ENCODE peak calls at places on chromosomes 4 and X, in five cellular contexts. I, E, Y, N and M are unnamed samples.

GRCh38 chr4:20317424-20317985 is 65.8 kb downstream of the SLIT2 start:
- DNase-seq in I (no peak), N (no peak), E (no peak), Y (no peak), M (no peak)

GRCh38 chrX:11628399-11628798 is 37.3 kb downstream of the ARHGAP6 start:
- DNase-seq in E (no peak), Y (no peak), N (no peak), I (no peak), M (no peak)

GRCh38 chrX:14014526-14014925 is 15.2 kb downstream of the GEMIN8 start:
- DNase-seq in E (no peak), I (no peak), N (no peak), Y (no peak), M (no peak)

GRCh38 chr4:85498068-85498733 is 23.3 kb downstream of the ARHGAP24 start:
- DNase-seq in E (no peak), Y (no peak), N (peak), I (no peak), M (peak)

GRCh38 chr4:84050014-84050413 is 449.1 kb downstream of the NKX6-1 start:
- DNase-seq in Y (no peak), I (no peak), N (no peak), E (no peak), M (no peak)

GRCh38 chr4:59535541-59535940 is 1664.6 kb upstream of the ADGRL3 start:
- DNase-seq in Y (no peak), I (no peak), N (no peak), E (no peak), M (no peak)

GRCh38 chr4:69710580-69710979 is 49.8 kb downstream of the SULT1B1 start:
- DNase-seq in Y (no peak), N (no peak), E (no peak), I (no peak), M (no peak)

GRCh38 chr4:163536101-163536500 is 41.6 kb downstream of the TMA16 start:
- DNase-seq in Y (no peak), E (no peak), N (no peak), I (no peak), M (no peak)

GRCh38 chr4:35138449-35138848 is 1105.9 kb downstream of the ARAP2 start:
- DNase-seq in E (no peak), N (no peak), Y (no peak), I (no peak), M (no peak)

GRCh38 chrX:45801554-45801953 is 600.9 kb upstream of the DIPK2B start:
- DNase-seq in N (no peak), E (peak), Y (no peak), I (no peak), M (no peak)

GRCh38 chr4:76706581-76706980 is 191.4 kb downstream of the SOWAHB start:
- DNase-seq in I (peak), Y (no peak), E (no peak), N (no peak), M (no peak)

GRCh38 chr4:98994474-98995182 is 893 bp upstream of the METAP1 start:
- DNase-seq in I (peak), Y (no peak), E (no peak), N (no peak), M (peak)

GRCh38 chrX:130702867-130703707 is 199.9 kb downstream of the ENOX2 start:
- DNase-seq in I (peak), Y (no peak), N (no peak), E (no peak), M (no peak)

GRCh38 chr4:113591982-113592381 is 169.6 kb downstream of the CAMK2D start:
- DNase-seq in I (no peak), N (no peak), E (no peak), Y (no peak), M (no peak)

GRCh38 chr4:78776031-78776728 is at the start of gene BMP2K:
- DNase-seq in E (peak), I (peak), N (no peak), Y (peak), M (peak)

GRCh38 chr4:8904666-8905065 is 33.0 kb upstream of the HMX1 start:
- DNase-seq in I (no peak), N (no peak), E (no peak), Y (no peak), M (no peak)

GRCh38 chr4:31054295-31054694 is 334.1 kb downstream of the PCDH7 start:
- DNase-seq in E (no peak), Y (no peak), N (no peak), I (no peak), M (no peak)

GRCh38 chrX:140050906-140051305 is 85.6 kb upstream of the CXorf66 start:
- DNase-seq in I (no peak), N (no peak), Y (no peak), E (no peak), M (no peak)

GRCh38 chr4:121791481-121791880 is 9.6 kb upstream of the EXOSC9 start:
- DNase-seq in E (no peak), I (no peak), N (no peak), Y (no peak), M (no peak)

GRCh38 chr4:5206391-5206790 is 155.1 kb downstream of the STK32B start:
- DNase-seq in E (no peak), N (no peak), I (no peak), Y (no peak), M (no peak)

GRCh38 chr4:86892639-86892965 is 380 bp upstream of the C4orf36 start:
- DNase-seq in E (no peak), I (no peak), Y (no peak), N (no peak), M (no peak)

GRCh38 chr4:119040711-119041185 is 94.9 kb upstream of the MYOZ2 start:
- DNase-seq in N (no peak), I (no peak), E (no peak), Y (no peak), M (no peak)

GRCh38 chr4:41185614-41186609 is 28.4 kb downstream of the APBB2 start:
- DNase-seq in N (no peak), I (no peak), Y (no peak), E (no peak), M (no peak)

GRCh38 chr4:118175506-118175905 is 141.2 kb downstream of the NDST3 start:
- DNase-seq in E (no peak), Y (no peak), N (no peak), I (no peak), M (peak)

DNA sequence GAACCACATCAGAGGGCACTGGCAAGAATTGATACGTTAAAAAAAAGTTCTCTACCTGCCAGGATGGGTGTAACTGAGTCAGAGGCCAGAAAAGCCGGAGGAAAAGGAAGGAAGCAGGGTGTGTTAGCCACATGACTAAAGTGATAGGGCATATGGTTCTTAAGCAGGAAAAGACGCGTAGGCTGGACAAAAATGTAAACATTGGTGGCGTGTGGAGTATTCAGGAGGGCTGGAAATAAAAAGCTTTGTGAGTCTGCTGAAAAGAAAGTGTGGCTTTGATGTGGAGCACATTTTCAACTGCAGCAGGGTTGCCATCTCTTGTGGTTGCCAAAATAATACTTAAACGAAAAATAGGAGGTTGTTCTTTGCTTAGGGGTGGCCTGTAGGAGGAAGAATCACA is 186.5 kb upstream of the RPL34 start:
- DNase-seq in E (no peak), N (no peak), Y (no peak), I (no peak), M (no peak)
- TF ChIP-seq CTCF in E (no peak), N (no peak), Y (no peak), I (no peak), M (no peak)

GRCh38 chrX:30010471-30010870 is 204.9 kb upstream of the MAGEB2 start:
- DNase-seq in Y (no peak), I (no peak), E (no peak), N (no peak), M (no peak)
- TF ChIP-seq REST in Y (no peak), I (no peak), E (no peak), N (no peak), M (no peak)

GRCh38 chrX:112840382-112841113 is at the start of gene AMOT:
- DNase-seq in Y (peak), N (no peak), E (peak), I (peak), M (peak)
- TF ChIP-seq GABPA in Y (no peak), N (no peak), E (no peak), I (no peak), M (no peak)

DNA sequence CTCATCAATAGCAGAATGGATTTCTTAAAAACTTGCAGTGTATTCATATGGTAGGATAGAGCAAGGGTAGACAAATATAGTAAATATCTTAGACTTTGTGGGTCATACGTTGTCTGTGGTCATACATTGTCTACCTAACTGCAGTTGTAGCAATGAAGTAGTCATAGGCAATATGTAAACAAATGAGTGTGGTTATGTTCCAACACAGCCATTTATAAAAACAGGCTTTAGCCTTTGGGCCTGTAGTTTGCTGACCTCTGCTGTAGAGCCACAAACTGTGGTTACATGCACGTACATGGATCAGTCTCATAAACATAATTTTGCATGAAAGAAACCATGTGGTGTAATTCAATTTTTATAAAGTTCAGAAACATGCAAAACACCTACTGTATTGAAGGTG is 98.9 kb downstream of the LARP1B start:
- DNase-seq in E (no peak), N (no peak), Y (no peak), I (no peak), M (no peak)
- TF ChIP-seq CTCF in E (no peak), N (no peak), Y (no peak), I (peak), M (no peak)

GRCh38 chrX:68422478-68422877 is 10.8 kb downstream of the OPHN1 start:
- DNase-seq in N (no peak), I (no peak), Y (no peak), E (no peak), M (no peak)

GRCh38 chrX:68421651-68422050 is 11.6 kb downstream of the OPHN1 start:
- DNase-seq in Y (no peak), E (no peak), I (no peak), N (no peak), M (no peak)

GRCh38 chrX:68428431-68428830 is 4.9 kb downstream of the OPHN1 start:
- DNase-seq in N (no peak), E (no peak), I (no peak), Y (no peak), M (no peak)

GRCh38 chrX:68420559-68420958 is 12.7 kb downstream of the OPHN1 start:
- DNase-seq in I (no peak), Y (no peak), N (no peak), E (no peak), M (no peak)

DNA sequence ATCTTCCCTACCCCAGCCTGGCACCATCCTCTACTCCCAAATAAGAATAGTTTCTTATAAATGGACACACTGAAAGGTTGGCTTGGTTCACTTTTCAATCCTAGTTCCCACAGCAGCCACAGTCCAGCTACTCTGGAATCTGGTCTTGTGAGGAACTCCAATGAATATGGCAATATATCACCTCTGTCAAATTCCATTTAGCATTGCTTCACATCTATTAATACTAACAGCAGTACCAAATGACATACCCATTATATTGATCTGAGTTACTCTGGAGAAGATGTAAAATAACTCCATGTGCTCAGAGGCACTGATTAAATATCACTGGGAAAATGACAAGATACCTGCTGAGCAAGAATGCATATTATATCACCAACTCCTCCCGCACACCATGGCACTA is 8.6 kb downstream of the OPHN1 start:
- DNase-seq in I (no peak), Y (no peak), E (no peak), N (no peak), M (no peak)
- TF ChIP-seq REST in I (no peak), Y (no peak), E (no peak), N (no peak), M (no peak)

DNA sequence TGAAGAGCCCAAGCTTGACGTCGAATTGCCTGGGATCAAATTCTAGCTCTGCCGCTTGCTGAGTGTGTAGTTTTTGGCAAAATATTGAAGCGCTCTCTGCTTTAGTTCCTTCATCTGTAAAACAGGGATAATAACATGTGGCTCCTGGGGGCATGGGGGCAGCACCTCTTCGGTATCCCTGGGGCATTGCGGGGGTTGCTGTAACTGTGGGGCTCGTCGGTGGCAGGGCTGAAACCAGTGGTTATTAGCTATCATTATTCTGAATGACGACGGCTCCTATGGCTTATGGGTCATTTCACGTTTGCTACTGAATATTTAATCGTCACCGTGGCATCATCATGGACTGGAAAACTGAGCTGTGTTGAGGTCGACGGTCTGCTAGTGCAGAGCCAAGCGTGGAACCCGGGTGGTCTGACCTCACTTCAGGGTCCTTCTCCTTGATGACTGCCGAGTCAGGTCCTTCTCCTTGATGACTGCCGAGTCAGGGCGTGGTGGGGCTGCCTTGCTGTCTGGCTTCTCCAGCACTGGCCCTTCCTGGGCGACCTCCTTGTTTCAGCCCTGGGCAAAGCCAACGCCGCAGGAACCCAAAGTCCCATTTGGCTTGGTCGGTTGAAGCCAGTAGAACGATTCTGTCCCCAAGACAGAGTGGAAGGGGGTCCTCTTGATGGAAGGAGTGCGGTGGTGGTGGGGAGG is 41.1 kb downstream of the PSAPL1 start:
- DNase-seq in Y (no peak), I (no peak), E (peak), N (no peak), M (no peak)
- TF ChIP-seq GABPA in Y (no peak), I (no peak), E (no peak), N (no peak), M (no peak)

GRCh38 chrX:150161092-150161672 is 201.9 kb upstream of the MAMLD1 start:
- DNase-seq in Y (no peak), I (no peak), N (no peak), E (no peak), M (no peak)

GRCh38 chrX:150158554-150159332 is 204.4 kb upstream of the MAMLD1 start:
- DNase-seq in N (no peak), I (no peak), Y (no peak), E (peak), M (no peak)

GRCh38 chrX:150157291-150157690 is 205.8 kb upstream of the MAMLD1 start:
- DNase-seq in E (peak), N (no peak), Y (no peak), I (no peak), M (no peak)

GRCh38 chrX:150160656-150161055 is 202.5 kb upstream of the MAMLD1 start:
- DNase-seq in I (no peak), E (no peak), N (no peak), Y (no peak), M (no peak)

GRCh38 chrX:150159537-150159936 is 203.6 kb upstream of the MAMLD1 start:
- DNase-seq in I (no peak), Y (no peak), N (no peak), E (no peak), M (no peak)
- TF ChIP-seq CTCF in I (no peak), Y (no peak), N (no peak), E (no peak), M (no peak)